ENCODE peak calls at places on chromosomes 6 and 20, in six cellular contexts. N, I, B, Z, O and P are unnamed samples.

GRCh38 chr6:33599413-33599911 is 19.4 kb upstream of the BAK1 start:
- DNase-seq in N (no peak), B (no peak), O (no peak), Z (no peak), I (peak; percentile 77), P (no peak)

GRCh38 chr20:278181-278580 is 12.4 kb downstream of the C20orf96 start:
- DNase-seq in O (no peak), B (no peak), I (no peak), N (no peak), Z (no peak), P (no peak)

GRCh38 chr6:85323435-85324040 is 126.3 kb upstream of the NT5E start:
- DNase-seq in N (peak; percentile 95), Z (peak; percentile 72), O (peak; percentile 52), I (peak; percentile 37), B (peak; percentile 50), P (peak; percentile 89)

GRCh38 chr6:13926378-13926777 is 1.6 kb downstream of the RNF182 start:
- DNase-seq in I (no peak), B (no peak), N (no peak), O (no peak), Z (no peak), P (no peak)

GRCh38 chr6:105326838-105327745 is 75.8 kb downstream of the PREP start:
- DNase-seq in B (peak; percentile 41), I (peak; percentile 71), Z (no peak), O (no peak), N (no peak), P (no peak)

GRCh38 chr6:116073765-116074450 is 13.2 kb upstream of the FRK start:
- DNase-seq in N (no peak), B (peak; percentile 38), Z (peak; percentile 75), O (no peak), I (no peak), P (no peak)

GRCh38 chr6:122014961-122015360 is 384.5 kb upstream of the HSF2 start:
- DNase-seq in N (no peak), I (no peak), B (peak; percentile 28), Z (no peak), O (no peak), P (no peak)

GRCh38 chr20:43191946-43192847 is 2.5 kb upstream of the PTPRT start:
- DNase-seq in O (peak; percentile 9), I (peak; percentile 22), Z (peak; percentile 16), N (peak; percentile 43), B (no peak), P (peak; percentile 73)

GRCh38 chr6:116278853-116279231 is 888 bp downstream of the TSPYL1 start:
- DNase-seq in O (peak; percentile 42), N (peak; percentile 45), B (no peak), I (peak; percentile 50), Z (peak; percentile 15), P (no peak)

GRCh38 chr6:113630738-113631535 is 226.2 kb upstream of the MARCKS start:
- DNase-seq in I (no peak), B (peak; percentile 37), Z (no peak), N (no peak), O (no peak), P (no peak)

GRCh38 chr6:21229061-21229460 is 364.5 kb upstream of the SOX4 start:
- DNase-seq in Z (no peak), N (no peak), O (no peak), B (no peak), I (no peak), P (peak; percentile 26)

GRCh38 chr6:85945454-85946185 is 302.9 kb upstream of the SYNCRIP start:
- DNase-seq in O (no peak), B (no peak), I (no peak), N (no peak), Z (no peak), P (no peak)

GRCh38 chr6:112279044-112279916 is 24.9 kb upstream of the LAMA4 start:
- DNase-seq in I (no peak), B (no peak), O (no peak), N (no peak), Z (no peak), P (no peak)

GRCh38 chr6:16002332-16003196 is 126.3 kb upstream of the MYLIP start:
- DNase-seq in B (no peak), I (no peak), O (no peak), N (no peak), Z (no peak), P (no peak)

GRCh38 chr6:7805088-7805756 is 79.3 kb downstream of the BMP6 start:
- DNase-seq in Z (no peak), O (no peak), I (no peak), N (no peak), B (no peak), P (no peak)

GRCh38 chr20:49790077-49790798 is 22.4 kb upstream of the SLC9A8 start:
- DNase-seq in N (peak; percentile 60), Z (peak; percentile 49), O (no peak), I (no peak), B (peak; percentile 64), P (no peak)